ENCODE peak calls at places on chromosome 12, in four cellular contexts. Z is AG09309, P is GM13977, V is ovary. L is an unnamed sample.

GRCh38 chr12:95699579-95699978 is 91.0 kb downstream of the NTN4 start:
- DNase-seq in P (no peak), Z (no peak), V (no peak), L (no peak)

GRCh38 chr12:59973515-59973914 is 377.7 kb downstream of the SLC16A7 start:
- DNase-seq in V (no peak), P (no peak), Z (peak; percentile 82), L (no peak)

GRCh38 chr12:34388636-34389377 is 366.5 kb downstream of the ALG10 start:
- DNase-seq in V (no peak), Z (no peak), P (no peak), L (no peak)

GRCh38 chr12:93122089-93122488 is 193.0 kb upstream of the EEA1 start:
- DNase-seq in V (no peak), Z (peak; percentile 62), P (no peak), L (no peak)

GRCh38 chr12:124082012-124082411 is 109.0 kb downstream of the ZNF664 start:
- DNase-seq in P (no peak), Z (no peak), V (no peak), L (no peak)

GRCh38 chr12:2387051-2387834 is 334.5 kb downstream of the CACNA1C start:
- DNase-seq in V (no peak), Z (no peak), P (peak; percentile 40), L (peak; percentile 36)

GRCh38 chr12:66065623-66066022 is 64.9 kb downstream of the LLPH start:
- DNase-seq in V (no peak), P (no peak), Z (no peak), L (no peak)

GRCh38 chr12:83691730-83692129 is 1005.0 kb downstream of the TMTC2 start:
- DNase-seq in V (no peak), Z (no peak), P (no peak), L (no peak)

GRCh38 chr12:65535951-65536350 is 257.5 kb downstream of the MSRB3 start:
- DNase-seq in P (no peak), Z (no peak), V (no peak), L (no peak)

GRCh38 chr12:57739914-57740538 is 1.5 kb upstream of the AGAP2 start:
- DNase-seq in Z (no peak), V (no peak), P (no peak), L (no peak)

GRCh38 chr12:86290615-86291014 is 34.4 kb upstream of the MGAT4C start:
- DNase-seq in V (no peak), P (no peak), Z (no peak), L (no peak)

GRCh38 chr12:46920503-46920902 is 94.7 kb upstream of the SLC38A4 start:
- DNase-seq in P (peak; percentile 25), Z (no peak), V (no peak), L (peak; percentile 26)

GRCh38 chr12:52041695-52042123 is 9.5 kb upstream of the NR4A1 start:
- DNase-seq in V (peak; percentile 63), Z (no peak), P (peak; percentile 75), L (peak; percentile 65)

GRCh38 chr12:116631619-116632018 is 72.4 kb downstream of the MAP1LC3B2 start:
- DNase-seq in P (no peak), V (no peak), Z (no peak), L (no peak)

GRCh38 chr12:109804820-109805761 is 28.1 kb downstream of the TRPV4 start:
- DNase-seq in V (peak; percentile 70), P (peak; percentile 85), Z (no peak), L (peak; percentile 87)

GRCh38 chr12:117045175-117045997 is 53.8 kb downstream of the TESC start:
- DNase-seq in P (no peak), Z (no peak), V (no peak), L (no peak)

GRCh38 chr12:103197725-103198388 is 240.4 kb downstream of the ASCL1 start:
- DNase-seq in V (no peak), Z (no peak), P (no peak), L (no peak)

GRCh38 chr12:65300679-65301349 is 22.3 kb downstream of the MSRB3 start:
- DNase-seq in P (no peak), V (no peak), Z (no peak), L (no peak)

GRCh38 chr12:120944645-120945217 is 33.6 kb upstream of the HNF1A start:
- DNase-seq in Z (no peak), V (peak; percentile 29), P (peak; percentile 70), L (peak; percentile 67)

GRCh38 chr12:66735275-66735674 is 56.4 kb upstream of the GRIP1 start:
- DNase-seq in P (no peak), V (no peak), Z (no peak), L (no peak)

GRCh38 chr12:113382206-113382605 is 21.5 kb downstream of the SDS start:
- DNase-seq in V (no peak), Z (no peak), P (no peak), L (no peak)

GRCh38 chr12:62714409-62715075 is 220.4 kb downstream of the PPM1H start:
- DNase-seq in P (no peak), V (peak; percentile 23), Z (no peak), L (no peak)

GRCh38 chr12:7638064-7638763 is 27.5 kb downstream of the APOBEC1 start:
- DNase-seq in Z (no peak), P (no peak), V (no peak), L (no peak)

GRCh38 chr12:94818970-94819369 is 168.6 kb upstream of the TMCC3 start:
- DNase-seq in Z (no peak), V (no peak), P (no peak), L (no peak)

GRCh38 chr12:85363382-85364190 is 83.6 kb downstream of the ALX1 start:
- DNase-seq in Z (no peak), P (no peak), V (peak; percentile 16), L (no peak)

GRCh38 chr12:2061402-2061801 is 8.6 kb downstream of the CACNA1C start:
- DNase-seq in Z (no peak), P (no peak), V (no peak), L (no peak)

GRCh38 chr12:69836015-69836414 is 11.0 kb downstream of the MYRFL start:
- DNase-seq in Z (no peak), V (no peak), P (no peak), L (no peak)

GRCh38 chr12:49636979-49637378 is 13.6 kb downstream of the PRPF40B start:
- DNase-seq in V (peak; percentile 78), Z (peak; percentile 33), P (peak; percentile 84), L (peak; percentile 82)

GRCh38 chr12:111407371-111408115 is 1.8 kb downstream of the SH2B3 start:
- DNase-seq in P (no peak), V (no peak), Z (no peak), L (no peak)

GRCh38 chr12:29148958-29149690 is at the start of gene FAR2:
- DNase-seq in Z (no peak), P (peak; percentile 54), V (no peak), L (peak; percentile 51)

GRCh38 chr12:76719642-76720041 is 44.3 kb upstream of the ZDHHC17 start:
- DNase-seq in V (no peak), Z (no peak), P (no peak), L (no peak)

GRCh38 chr12:49189731-49190314 is 943 bp upstream of the TUBA1A start:
- DNase-seq in Z (no peak), V (no peak), P (no peak), L (no peak)

GRCh38 chr12:111437816-111438454 is 32.2 kb downstream of the SH2B3 start:
- DNase-seq in Z (no peak), V (no peak), P (no peak), L (no peak)

GRCh38 chr12:46908236-46908935 is 82.6 kb upstream of the SLC38A4 start:
- DNase-seq in V (no peak), P (no peak), Z (no peak), L (no peak)

GRCh38 chr12:124769881-124770512 is 93.7 kb downstream of the SCARB1 start:
- DNase-seq in Z (no peak), P (no peak), V (no peak), L (no peak)

GRCh38 chr12:3228587-3228986 is 151.4 kb downstream of the TSPAN9 start:
- DNase-seq in P (no peak), Z (no peak), V (no peak), L (no peak)

GRCh38 chr12:26281320-26281719 is 85.9 kb downstream of the SSPN start:
- DNase-seq in Z (no peak), P (no peak), V (peak; percentile 64), L (no peak)

GRCh38 chr12:19482551-19483109 is 43.3 kb downstream of the AEBP2 start:
- DNase-seq in Z (no peak), P (peak; percentile 19), V (no peak), L (peak; percentile 53)

L was measured in GM10248.